ENCODE peak calls at places on chromosomes 2 and 18, in seven cellular contexts. O, H, Z, L, P, R and S are unnamed samples.
A peak's percentile ranks its signal among the peaks of the same experiment; 100 is the strongest.

GRCh38 chr18:23363865-23364570 is 89.1 kb upstream of the RIOK3 start:
- DNase-seq in L (no peak), O (no peak), P (no peak), R (no peak), H (no peak), Z (no peak), S (no peak)

GRCh38 chr2:74915743-74916142 is 42.7 kb upstream of the POLE4 start:
- DNase-seq in P (no peak), R (peak; percentile 70), L (no peak), Z (no peak), O (peak; percentile 55), H (peak; percentile 62), S (no peak)

GRCh38 chr2:60053791-60054190 is 499.7 kb downstream of the BCL11A start:
- DNase-seq in L (no peak), P (no peak), O (no peak), Z (no peak), H (peak; percentile 4), R (no peak), S (no peak)

GRCh38 chr2:85712261-85712660 is 18.1 kb downstream of the GNLY start:
- DNase-seq in P (no peak), Z (no peak), O (no peak), L (no peak), R (no peak), H (no peak), S (no peak)

GRCh38 chr2:221100467-221101089 is 471.5 kb downstream of the EPHA4 start:
- DNase-seq in P (peak; percentile 20), Z (peak; percentile 22), H (no peak), L (no peak), R (no peak), O (no peak), S (peak; percentile 69)

GRCh38 chr2:111119004-111119846 is 1.5 kb upstream of the BCL2L11 start:
- DNase-seq in Z (peak; percentile 22), O (no peak), R (no peak), H (no peak), L (peak; percentile 78), P (peak; percentile 15), S (peak; percentile 73)

GRCh38 chr2:201558665-201559064 is 84.6 kb downstream of the TMEM237 start:
- DNase-seq in O (no peak), R (no peak), L (no peak), H (no peak), P (no peak), Z (no peak), S (peak; percentile 69)

GRCh38 chr18:59966913-59967312 is 67.1 kb downstream of the PMAIP1 start:
- DNase-seq in R (no peak), P (no peak), L (no peak), O (no peak), H (peak; percentile 67), Z (no peak), S (no peak)

GRCh38 chr2:4354678-4355077 is 651.3 kb downstream of the DCDC2C start:
- DNase-seq in R (no peak), H (no peak), O (no peak), L (no peak), Z (peak; percentile 69), P (no peak), S (peak; percentile 91)

GRCh38 chr18:3248670-3249359 is 1.2 kb downstream of the MYL12A start:
- DNase-seq in O (peak; percentile 52), R (peak; percentile 57), Z (peak; percentile 56), P (peak; percentile 70), L (no peak), H (peak; percentile 61), S (no peak)

GRCh38 chr2:189210250-189211075 is 30.9 kb upstream of the COL5A2 start:
- DNase-seq in H (peak; percentile 90), R (peak; percentile 98), O (peak; percentile 97), P (peak; percentile 99), Z (peak; percentile 94), L (no peak), S (no peak)

GRCh38 chr2:124272442-124272841 is 247.4 kb downstream of the CNTNAP5 start:
- DNase-seq in L (no peak), R (no peak), P (no peak), Z (no peak), O (no peak), H (no peak), S (no peak)

DNA sequence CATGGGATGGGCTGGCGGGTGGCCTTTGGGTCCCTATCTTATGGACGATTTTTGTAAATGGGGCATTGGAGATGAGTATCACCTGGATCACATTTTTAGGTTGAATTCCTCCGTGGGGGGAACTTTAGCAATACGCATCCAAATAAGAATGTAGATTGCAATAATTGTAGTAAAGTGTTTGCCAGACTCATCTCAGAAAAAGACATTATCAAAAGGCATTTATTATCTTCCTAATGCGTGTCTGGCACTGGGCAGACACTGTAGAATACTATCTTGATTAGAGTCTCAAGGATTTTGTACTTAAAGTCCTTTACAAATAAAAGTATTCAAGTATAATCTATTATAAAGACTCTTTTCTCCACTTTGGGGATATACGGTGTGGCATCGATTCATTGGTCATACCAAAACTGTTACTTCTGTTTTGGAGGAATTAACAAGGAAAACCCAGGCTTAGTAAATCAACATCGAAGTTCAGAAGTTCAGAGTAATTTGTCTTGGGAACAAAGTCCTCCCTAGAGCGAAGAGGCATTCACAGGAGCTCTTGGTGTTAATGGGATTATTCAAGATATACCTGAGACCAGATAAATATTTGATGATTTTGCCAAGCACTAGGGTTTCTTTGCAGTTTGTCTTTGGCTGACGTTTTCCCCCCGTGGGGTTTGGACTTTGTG is 568 bp upstream of the ACKR3 start:
- DNase-seq in O (no peak), Z (peak; percentile 53), P (no peak), R (no peak), H (no peak), L (no peak), S (no peak)
- H3K9ac ChIP-seq in O (peak overlapping the region; percentile 34), Z (peak overlapping the region; percentile 39), P (no peak overlapping the region), R (no peak overlapping the region), H (no peak overlapping the region), L (no peak overlapping the region), S (peak overlapping the region; percentile 98)

DNA sequence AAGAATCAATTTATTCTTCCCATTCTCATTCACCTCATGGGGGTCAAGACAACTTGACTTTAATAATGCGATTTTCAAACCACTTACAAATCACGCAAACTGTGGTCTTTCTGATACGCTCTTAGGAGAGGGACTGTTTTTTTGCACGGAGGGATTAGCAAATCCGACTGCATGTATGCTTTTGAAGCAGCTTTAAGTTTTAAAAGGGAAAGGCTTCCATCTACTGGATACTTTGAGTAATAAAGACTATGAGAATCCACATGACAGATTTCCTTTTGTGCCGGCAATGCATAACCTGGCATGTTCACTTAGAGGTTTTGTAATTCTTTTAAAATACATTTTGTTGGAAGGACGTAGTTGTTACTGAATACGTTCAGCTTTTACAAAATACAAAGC is 322.9 kb upstream of the KCNJ3 start:
- DNase-seq in H (peak; percentile 28), O (peak; percentile 20), P (peak; percentile 81), R (no peak), Z (peak; percentile 46), L (no peak), S (peak; percentile 50)
- TF ChIP-seq CTCF in H (peak; percentile 52), O (peak; percentile 35), P (peak; percentile 40), R (no peak), Z (no peak), L (peak; percentile 30), S (peak; percentile 74)

GRCh38 chr2:36452279-36452678 is 96.7 kb downstream of the CRIM1 start:
- DNase-seq in P (peak; percentile 89), L (no peak), O (peak; percentile 69), H (no peak), R (peak; percentile 80), Z (no peak), S (no peak)
- H3K9ac ChIP-seq in P (no peak overlapping the region), L (no peak overlapping the region), O (peak overlapping the region; percentile 26), H (no peak overlapping the region), R (no peak overlapping the region), Z (no peak overlapping the region), S (no peak overlapping the region)

GRCh38 chr2:219429958-219430586 is 4.6 kb upstream of the SPEG start:
- DNase-seq in Z (no peak), R (no peak), O (no peak), L (no peak), H (no peak), P (no peak), S (no peak)

GRCh38 chr2:219433666-219434467 is 776 bp upstream of the SPEG start:
- DNase-seq in Z (no peak), L (no peak), P (peak; percentile 72), H (no peak), R (peak; percentile 71), O (peak; percentile 47), S (peak; percentile 94)

GRCh38 chr2:219428469-219428868 is 6.2 kb upstream of the SPEG start:
- DNase-seq in O (no peak), P (no peak), R (no peak), H (no peak), L (no peak), Z (no peak), S (no peak)

GRCh38 chr2:219434468-219434717 is 250 bp upstream of the SPEG start:
- DNase-seq in P (no peak), O (no peak), L (no peak), H (no peak), R (no peak), Z (no peak), S (no peak)

GRCh38 chr2:219430633-219431615 is 3.7 kb upstream of the SPEG start:
- DNase-seq in P (peak; percentile 69), Z (peak; percentile 27), H (peak; percentile 41), L (no peak), O (peak; percentile 41), R (peak; percentile 55), S (peak; percentile 71)
- TF ChIP-seq CTCF in P (peak; percentile 27), Z (no peak), H (peak; percentile 64), L (no peak), O (no peak), R (peak; percentile 53), S (peak; percentile 41)

GRCh38 chr2:128984855-128985254 is 666.2 kb upstream of the HS6ST1 start:
- DNase-seq in H (no peak), L (no peak), R (no peak), O (no peak), Z (no peak), P (no peak), S (no peak)

GRCh38 chr2:128986026-128986720 is 667.5 kb upstream of the HS6ST1 start:
- DNase-seq in L (no peak), R (no peak), O (peak; percentile 46), H (peak; percentile 31), P (no peak), Z (no peak), S (no peak)

GRCh38 chr2:128988974-128989373 is 670.3 kb upstream of the HS6ST1 start:
- DNase-seq in L (no peak), R (no peak), Z (no peak), P (no peak), O (no peak), H (no peak), S (no peak)

GRCh38 chr2:128988326-128988725 is 669.7 kb upstream of the HS6ST1 start:
- DNase-seq in P (no peak), L (no peak), Z (no peak), H (peak; percentile 85), O (no peak), R (no peak), S (no peak)

GRCh38 chr2:128986867-128987268 is 668.2 kb upstream of the HS6ST1 start:
- DNase-seq in L (no peak), O (no peak), Z (no peak), H (peak; percentile 61), R (no peak), P (no peak), S (no peak)
- H3K9ac ChIP-seq in L (no peak overlapping the region), O (no peak overlapping the region), Z (no peak overlapping the region), H (no peak overlapping the region), R (no peak overlapping the region), P (no peak overlapping the region), S (no peak overlapping the region)

GRCh38 chr2:217918220-217919024 is 84.4 kb downstream of the TNS1 start:
- DNase-seq in R (peak; percentile 39), Z (no peak), O (peak; percentile 42), H (no peak), P (peak; percentile 67), L (peak; percentile 85), S (peak; percentile 84)
- TF ChIP-seq CTCF in R (peak; percentile 29), Z (peak; percentile 11), O (peak; percentile 22), H (peak; percentile 4), P (peak; percentile 25), L (no peak), S (peak; percentile 75)